ENCODE peak calls at places on chromosomes 3 and 15, in five cellular contexts. N is AG04450, E is spleen, B is K562, Q is tibial artery. H is an unnamed sample.

GRCh38 chr15:88707766-88708165 is 69.0 kb downstream of the ISG20 start:
- DNase-seq in N (no peak), E (no peak), B (no peak), Q (no peak), H (no peak)

GRCh38 chr15:51828621-51829359 is 663 bp upstream of the TMOD3 start:
- DNase-seq in N (no peak), E (no peak), B (peak; percentile 70), Q (no peak), H (no peak)

GRCh38 chr15:96583671-96584070 is 253.2 kb downstream of the NR2F2 start:
- DNase-seq in N (no peak), E (no peak), B (no peak), Q (no peak), H (no peak)

GRCh38 chr3:4746241-4746958 is 232.8 kb upstream of the BHLHE40 start:
- DNase-seq in N (no peak), E (no peak), B (no peak), Q (no peak), H (no peak)

GRCh38 chr15:25022233-25022632 is 67.4 kb downstream of the SNRPN start:
- DNase-seq in N (no peak), E (no peak), B (no peak), Q (no peak), H (no peak)

GRCh38 chr15:79400650-79401049 is 31.5 kb upstream of the MINAR1 start:
- DNase-seq in N (no peak), E (no peak), B (no peak), Q (no peak), H (no peak)

GRCh38 chr15:45307230-45307924 is 55.3 kb downstream of the SLC28A2 start:
- DNase-seq in N (peak; percentile 3), E (no peak), B (no peak), Q (no peak), H (no peak)

GRCh38 chr3:59212128-59212764 is 162.4 kb upstream of the CFAP20DC start:
- DNase-seq in N (peak; percentile 16), E (no peak), B (peak; percentile 30), Q (no peak), H (peak; percentile 19)

GRCh38 chr3:48434591-48435222 is 4.8 kb upstream of the PLXNB1 start:
- DNase-seq in N (no peak), E (peak; percentile 77), B (peak; percentile 28), Q (peak; percentile 20), H (no peak)

GRCh38 chr15:77032052-77032646 is 37.2 kb downstream of the PSTPIP1 start:
- DNase-seq in N (no peak), E (peak; percentile 71), B (no peak), Q (no peak), H (peak; percentile 4)

GRCh38 chr3:141454906-141455602 is 31.8 kb upstream of the RASA2 start:
- DNase-seq in N (no peak), E (no peak), B (peak; percentile 71), Q (no peak), H (peak; percentile 25)

GRCh38 chr15:71444032-71444810 is 328.9 kb downstream of the THSD4 start:
- DNase-seq in N (no peak), E (no peak), B (no peak), Q (no peak), H (no peak)

GRCh38 chr3:71247221-71247947 is 336.1 kb downstream of the FOXP1 start:
- DNase-seq in N (no peak), E (no peak), B (peak; percentile 70), Q (no peak), H (no peak)

GRCh38 chr15:57789225-57789624 is 82.7 kb downstream of the POLR2M start:
- DNase-seq in N (no peak), E (no peak), B (no peak), Q (no peak), H (no peak)

GRCh38 chr15:68210821-68211655 is 5.9 kb upstream of the CALML4 start:
- DNase-seq in N (no peak), E (peak; percentile 90), B (peak; percentile 68), Q (peak; percentile 45), H (peak; percentile 85)

GRCh38 chr15:32831458-32831857 is 113.7 kb downstream of the GREM1 start:
- DNase-seq in N (no peak), E (no peak), B (no peak), Q (no peak), H (no peak)

GRCh38 chr3:81472600-81473362 is 288.7 kb downstream of the GBE1 start:
- DNase-seq in N (no peak), E (no peak), B (no peak), Q (no peak), H (no peak)

GRCh38 chr3:178703268-178703975 is 167.2 kb downstream of the KCNMB2 start:
- DNase-seq in N (peak; percentile 91), E (no peak), B (peak; percentile 14), Q (no peak), H (no peak)

GRCh38 chr15:40456738-40457137 is 14.0 kb upstream of the CHST14 start:
- DNase-seq in N (no peak), E (peak; percentile 51), B (no peak), Q (no peak), H (no peak)

GRCh38 chr3:80018375-80018774 is 250.6 kb upstream of the ROBO1 start:
- DNase-seq in N (no peak), E (no peak), B (no peak), Q (no peak), H (no peak)

GRCh38 chr3:111668912-111669488 is 73.9 kb upstream of the ZBED2 start:
- DNase-seq in N (peak; percentile 37), E (no peak), B (peak; percentile 16), Q (no peak), H (no peak)

GRCh38 chr3:58167431-58168351 is 43.1 kb downstream of the DNASE1L3 start:
- DNase-seq in N (peak; percentile 37), E (no peak), B (peak; percentile 69), Q (peak; percentile 55), H (peak; percentile 85)

GRCh38 chr15:59169337-59169736 is 37.3 kb upstream of the LDHAL6B start:
- DNase-seq in N (peak; percentile 38), E (no peak), B (no peak), Q (no peak), H (no peak)

DNA sequence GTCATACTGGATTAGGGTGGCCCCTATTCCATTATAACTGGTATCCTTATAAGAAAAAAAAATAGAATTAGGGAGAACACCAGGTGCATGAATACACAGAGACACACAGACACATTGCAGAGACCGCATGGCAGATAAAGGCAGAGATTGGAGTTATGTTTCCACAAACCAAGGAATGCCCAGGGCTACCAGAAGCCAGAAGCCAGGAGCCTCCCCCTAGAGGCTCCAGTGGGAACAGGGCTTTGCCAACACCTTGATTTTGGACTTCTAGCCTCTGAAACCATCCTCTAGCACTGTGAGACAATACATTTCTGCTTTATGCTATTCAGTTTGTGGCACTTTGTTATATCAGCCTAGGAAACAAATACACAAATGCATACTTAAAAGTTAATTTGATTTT is 10.4 kb downstream of the GOLM2 start:
- DNase-seq in N (no peak), E (no peak), B (peak; percentile 27), Q (no peak), H (no peak)
- TF ChIP-seq CTCF in N (peak; percentile 46), E (no peak), B (peak; percentile 55), Q (no peak), H (no peak)

GRCh38 chr3:8937064-8938020 is 25.9 kb downstream of the RAD18 start:
- DNase-seq in N (peak; percentile 52), E (no peak), B (no peak), Q (no peak), H (no peak)

GRCh38 chr3:8932507-8932906 is 30.8 kb downstream of the RAD18 start:
- DNase-seq in N (no peak), E (no peak), B (no peak), Q (no peak), H (no peak)

GRCh38 chr3:8942746-8943488 is 20.4 kb downstream of the RAD18 start:
- DNase-seq in N (no peak), E (no peak), B (no peak), Q (no peak), H (no peak)

GRCh38 chr3:8942115-8942514 is 21.2 kb downstream of the RAD18 start:
- DNase-seq in N (no peak), E (no peak), B (no peak), Q (no peak), H (no peak)

GRCh38 chr3:8938021-8938420 is 25.3 kb downstream of the RAD18 start:
- DNase-seq in N (no peak), E (no peak), B (no peak), Q (no peak), H (no peak)
- TF ChIP-seq CTCF in N (peak; percentile 48), E (no peak), B (peak; percentile 51), Q (no peak), H (peak; percentile 34)

GRCh38 chr3:127889461-127889863 is 25.6 kb upstream of the KBTBD12 start:
- DNase-seq in N (no peak), E (no peak), B (no peak), Q (peak; percentile 57), H (no peak)

GRCh38 chr3:127886276-127886862 is 28.7 kb upstream of the KBTBD12 start:
- DNase-seq in N (no peak), E (no peak), B (no peak), Q (no peak), H (no peak)

GRCh38 chr3:127888564-127889107 is 26.4 kb upstream of the KBTBD12 start:
- DNase-seq in N (no peak), E (no peak), B (no peak), Q (peak; percentile 42), H (no peak)

GRCh38 chr3:127887321-127887720 is 27.7 kb upstream of the KBTBD12 start:
- DNase-seq in N (no peak), E (no peak), B (no peak), Q (no peak), H (no peak)

DNA sequence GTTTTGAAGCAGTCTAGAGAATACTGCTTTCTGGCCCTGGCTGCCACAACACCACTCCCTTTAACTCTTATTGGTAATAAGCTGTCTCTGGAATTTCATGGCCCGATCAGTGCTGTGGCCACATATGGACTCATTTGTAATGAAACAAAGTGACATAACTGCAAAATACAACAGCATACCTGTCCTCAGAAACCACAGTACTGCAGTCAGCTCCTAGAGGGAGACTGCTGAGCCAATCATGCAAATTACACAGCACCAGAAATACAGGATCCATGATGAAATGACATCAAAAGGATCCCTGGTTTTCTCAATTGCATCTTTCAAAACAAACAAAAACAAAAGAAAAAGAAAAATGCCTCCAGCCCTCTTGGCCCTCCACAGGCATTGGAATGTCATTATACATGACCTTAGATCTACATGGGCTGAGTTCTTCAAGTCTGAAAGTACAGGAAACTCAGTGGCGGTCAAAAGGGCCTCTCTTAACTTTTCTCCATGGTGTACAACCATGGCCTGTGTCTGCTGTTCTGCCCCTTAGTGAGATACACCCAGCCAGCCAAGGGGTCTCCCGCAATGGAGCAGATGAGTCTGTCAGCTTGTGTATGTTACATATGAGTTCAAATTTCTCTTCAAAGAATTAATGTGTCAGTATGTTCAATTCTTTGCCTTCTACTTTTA is 24.9 kb upstream of the KBTBD12 start:
- DNase-seq in N (no peak), E (no peak), B (no peak), Q (no peak), H (no peak)
- TF ChIP-seq CTCF in N (no peak), E (no peak), B (no peak), Q (no peak), H (no peak)

DNA sequence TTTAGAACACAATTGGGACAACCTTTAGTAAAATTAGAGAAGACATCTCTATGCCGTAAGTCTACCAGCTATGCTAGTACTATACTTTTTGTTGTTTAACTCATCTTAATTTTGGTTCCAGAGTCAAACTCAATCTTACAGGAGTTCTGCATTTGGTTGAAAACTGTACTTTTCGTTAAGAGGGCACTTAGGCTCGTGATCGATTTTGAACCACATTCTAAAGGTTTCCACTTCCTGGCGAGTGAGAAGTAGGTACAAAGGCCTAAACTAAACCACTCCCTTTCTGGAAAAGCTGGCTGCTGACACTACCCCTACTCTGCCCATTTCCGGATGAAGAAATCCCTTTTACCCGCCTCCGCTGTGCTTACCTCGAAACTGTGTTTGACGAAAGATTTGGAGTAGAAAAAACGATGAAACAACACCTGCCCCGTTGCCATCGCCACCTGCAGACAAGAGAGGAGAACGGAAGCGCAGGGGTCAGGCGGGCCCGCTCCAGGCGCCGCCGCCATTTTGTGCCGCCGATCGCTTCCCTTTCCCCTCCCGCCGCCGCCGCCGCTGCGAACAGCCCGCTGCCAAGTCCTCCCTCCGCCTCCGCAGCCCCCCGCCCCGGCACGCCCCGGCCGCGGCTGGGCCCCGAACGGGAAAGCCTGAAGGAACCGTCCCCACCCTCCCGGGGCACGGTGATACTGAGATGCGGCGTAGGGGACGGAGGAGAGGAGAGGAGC is 748 bp downstream of the CCNL1 start:
- DNase-seq in N (no peak), E (peak; percentile 96), B (no peak), Q (peak; percentile 41), H (peak; percentile 72)
- TF ChIP-seq CTCF in N (peak; percentile 27), E (no peak), B (no peak), Q (no peak), H (no peak)

H was measured in endothelial cell.